ENCODE peak calls at places on chromosomes 3 and 15, in seven cellular contexts. One of them, this sample, is unnamed.
A peak's percentile ranks its signal among the peaks of the same experiment; 100 is the strongest.

GRCh38 chr3:118101891-118102290 is 932.8 kb downstream of the IGSF11 start:
- DNase-seq in choroid plexus epithelial cell: no peak
- DNase-seq in WTC11: no peak
- DNase-seq in AG09309: no peak
- DNase-seq in heart right ventricle: no peak
- DNase-seq in cardiac fibroblast: no peak
- DNase-seq in fibroblast of the aortic adventitia: no peak
- DNase-seq in this sample: no peak

GRCh38 chr3:132210476-132211346 is 106.5 kb upstream of the ACP3 start:
- DNase-seq in WTC11: peak; percentile 77
- DNase-seq in AG09309: no peak
- DNase-seq in fibroblast of the aortic adventitia: no peak
- DNase-seq in choroid plexus epithelial cell: peak; percentile 6
- DNase-seq in heart right ventricle: no peak
- DNase-seq in cardiac fibroblast: no peak
- DNase-seq in this sample: peak; percentile 6

GRCh38 chr3:134132961-134133360 is 103.2 kb upstream of the SLCO2A1 start:
- DNase-seq in cardiac fibroblast: peak; percentile 21
- DNase-seq in AG09309: no peak
- DNase-seq in WTC11: no peak
- DNase-seq in heart right ventricle: no peak
- DNase-seq in fibroblast of the aortic adventitia: no peak
- DNase-seq in choroid plexus epithelial cell: peak; percentile 72
- DNase-seq in this sample: no peak

GRCh38 chr15:49628379-49628778 is 7.5 kb downstream of the DTWD1 start:
- DNase-seq in AG09309: no peak
- DNase-seq in choroid plexus epithelial cell: no peak
- DNase-seq in fibroblast of the aortic adventitia: no peak
- DNase-seq in WTC11: no peak
- DNase-seq in cardiac fibroblast: no peak
- DNase-seq in heart right ventricle: no peak
- DNase-seq in this sample: no peak

GRCh38 chr3:60839242-60839641 is 412.0 kb downstream of the FHIT start:
- DNase-seq in fibroblast of the aortic adventitia: no peak
- DNase-seq in choroid plexus epithelial cell: peak; percentile 4
- DNase-seq in WTC11: no peak
- DNase-seq in cardiac fibroblast: no peak
- DNase-seq in heart right ventricle: no peak
- DNase-seq in AG09309: no peak
- DNase-seq in this sample: no peak

GRCh38 chr3:14566812-14567211 is 26.7 kb upstream of the GRIP2 start:
- DNase-seq in choroid plexus epithelial cell: no peak
- DNase-seq in WTC11: no peak
- DNase-seq in heart right ventricle: no peak
- DNase-seq in fibroblast of the aortic adventitia: no peak
- DNase-seq in cardiac fibroblast: no peak
- DNase-seq in AG09309: no peak
- DNase-seq in this sample: no peak

GRCh38 chr3:195906865-195907729 is 1.3 kb downstream of the TNK2 start:
- DNase-seq in fibroblast of the aortic adventitia: no peak
- DNase-seq in WTC11: no peak
- DNase-seq in heart right ventricle: no peak
- DNase-seq in AG09309: no peak
- DNase-seq in cardiac fibroblast: no peak
- DNase-seq in choroid plexus epithelial cell: no peak
- DNase-seq in this sample: no peak

GRCh38 chr3:20041197-20041780 is 1.0 kb downstream of the KAT2B start:
- DNase-seq in WTC11: peak; percentile 76
- DNase-seq in choroid plexus epithelial cell: peak; percentile 35
- DNase-seq in cardiac fibroblast: peak; percentile 73
- DNase-seq in heart right ventricle: peak; percentile 94
- DNase-seq in fibroblast of the aortic adventitia: peak; percentile 49
- DNase-seq in AG09309: no peak
- DNase-seq in this sample: peak; percentile 69

GRCh38 chr15:34644061-34644460 is 60.6 kb upstream of the GOLGA8B start:
- DNase-seq in heart right ventricle: no peak
- DNase-seq in WTC11: no peak
- DNase-seq in AG09309: peak; percentile 58
- DNase-seq in cardiac fibroblast: peak; percentile 52
- DNase-seq in choroid plexus epithelial cell: peak; percentile 99
- DNase-seq in fibroblast of the aortic adventitia: peak; percentile 56
- DNase-seq in this sample: no peak

GRCh38 chr3:127791221-127791913 is 30.9 kb downstream of the MGLL start:
- DNase-seq in AG09309: no peak
- DNase-seq in choroid plexus epithelial cell: peak; percentile 91
- DNase-seq in heart right ventricle: no peak
- DNase-seq in fibroblast of the aortic adventitia: peak; percentile 39
- DNase-seq in cardiac fibroblast: peak; percentile 47
- DNase-seq in WTC11: peak; percentile 49
- DNase-seq in this sample: no peak

GRCh38 chr3:71444028-71444860 is 139.3 kb downstream of the FOXP1 start:
- DNase-seq in choroid plexus epithelial cell: peak; percentile 81
- DNase-seq in fibroblast of the aortic adventitia: peak; percentile 43
- DNase-seq in cardiac fibroblast: peak; percentile 56
- DNase-seq in WTC11: no peak
- DNase-seq in heart right ventricle: peak; percentile 47
- DNase-seq in AG09309: no peak
- DNase-seq in this sample: no peak

GRCh38 chr3:138781012-138781470 is 53.7 kb downstream of the PIK3CB start:
- DNase-seq in AG09309: no peak
- DNase-seq in fibroblast of the aortic adventitia: no peak
- DNase-seq in WTC11: no peak
- DNase-seq in heart right ventricle: no peak
- DNase-seq in choroid plexus epithelial cell: no peak
- DNase-seq in cardiac fibroblast: no peak
- DNase-seq in this sample: no peak

GRCh38 chr15:69838951-69839350 is 258.8 kb downstream of the TLE3 start:
- DNase-seq in choroid plexus epithelial cell: no peak
- DNase-seq in heart right ventricle: no peak
- DNase-seq in fibroblast of the aortic adventitia: no peak
- DNase-seq in cardiac fibroblast: no peak
- DNase-seq in WTC11: no peak
- DNase-seq in AG09309: no peak
- DNase-seq in this sample: no peak

GRCh38 chr3:127805026-127805753 is 17.1 kb downstream of the MGLL start:
- DNase-seq in choroid plexus epithelial cell: peak; percentile 30
- DNase-seq in fibroblast of the aortic adventitia: peak; percentile 73
- DNase-seq in cardiac fibroblast: no peak
- DNase-seq in AG09309: no peak
- DNase-seq in WTC11: no peak
- DNase-seq in heart right ventricle: no peak
- DNase-seq in this sample: no peak

GRCh38 chr3:14598143-14598569 is 53.4 kb upstream of the CCDC174 start:
- DNase-seq in choroid plexus epithelial cell: peak; percentile 64
- DNase-seq in cardiac fibroblast: peak; percentile 48
- DNase-seq in AG09309: no peak
- DNase-seq in heart right ventricle: no peak
- DNase-seq in fibroblast of the aortic adventitia: peak; percentile 56
- DNase-seq in WTC11: peak; percentile 67
- DNase-seq in this sample: peak; percentile 61

GRCh38 chr15:62365795-62366442 is 200.8 kb upstream of the C2CD4B start:
- DNase-seq in choroid plexus epithelial cell: no peak
- DNase-seq in cardiac fibroblast: no peak
- DNase-seq in WTC11: no peak
- DNase-seq in fibroblast of the aortic adventitia: no peak
- DNase-seq in AG09309: no peak
- DNase-seq in heart right ventricle: no peak
- DNase-seq in this sample: no peak

GRCh38 chr3:141737108-141737507 is 990 bp upstream of the RNF7 start:
- DNase-seq in heart right ventricle: no peak
- DNase-seq in cardiac fibroblast: no peak
- DNase-seq in WTC11: no peak
- DNase-seq in fibroblast of the aortic adventitia: no peak
- DNase-seq in AG09309: no peak
- DNase-seq in choroid plexus epithelial cell: no peak
- DNase-seq in this sample: no peak

GRCh38 chr3:123667784-123668183 is 82.9 kb upstream of the HACD2 start:
- DNase-seq in AG09309: no peak
- DNase-seq in heart right ventricle: peak; percentile 73
- DNase-seq in choroid plexus epithelial cell: no peak
- DNase-seq in WTC11: no peak
- DNase-seq in cardiac fibroblast: peak; percentile 37
- DNase-seq in fibroblast of the aortic adventitia: peak; percentile 30
- DNase-seq in this sample: no peak

GRCh38 chr3:66412176-66412887 is 88.5 kb downstream of the LRIG1 start:
- DNase-seq in AG09309: no peak
- DNase-seq in WTC11: no peak
- DNase-seq in fibroblast of the aortic adventitia: no peak
- DNase-seq in choroid plexus epithelial cell: no peak
- DNase-seq in cardiac fibroblast: no peak
- DNase-seq in heart right ventricle: no peak
- DNase-seq in this sample: no peak

GRCh38 chr3:139122221-139122581 is 77.5 kb upstream of the PRR23C start:
- DNase-seq in choroid plexus epithelial cell: peak; percentile 49
- DNase-seq in heart right ventricle: no peak
- DNase-seq in fibroblast of the aortic adventitia: peak; percentile 47
- DNase-seq in cardiac fibroblast: peak; percentile 59
- DNase-seq in WTC11: no peak
- DNase-seq in AG09309: peak; percentile 39
- DNase-seq in this sample: no peak

GRCh38 chr3:165393458-165393857 is 197.3 kb upstream of the SLITRK3 start:
- DNase-seq in cardiac fibroblast: no peak
- DNase-seq in heart right ventricle: no peak
- DNase-seq in WTC11: no peak
- DNase-seq in choroid plexus epithelial cell: no peak
- DNase-seq in AG09309: no peak
- DNase-seq in fibroblast of the aortic adventitia: no peak
- DNase-seq in this sample: no peak

GRCh38 chr15:80918440-80918839 is 71.2 kb downstream of the MESD start:
- DNase-seq in heart right ventricle: no peak
- DNase-seq in fibroblast of the aortic adventitia: no peak
- DNase-seq in AG09309: no peak
- DNase-seq in cardiac fibroblast: no peak
- DNase-seq in choroid plexus epithelial cell: no peak
- DNase-seq in WTC11: no peak
- DNase-seq in this sample: no peak

GRCh38 chr15:80923668-80924067 is 66.0 kb downstream of the MESD start:
- DNase-seq in choroid plexus epithelial cell: no peak
- DNase-seq in heart right ventricle: no peak
- DNase-seq in fibroblast of the aortic adventitia: no peak
- DNase-seq in WTC11: no peak
- DNase-seq in cardiac fibroblast: no peak
- DNase-seq in AG09309: no peak
- DNase-seq in this sample: no peak

GRCh38 chr15:80921736-80922135 is 67.9 kb downstream of the MESD start:
- DNase-seq in WTC11: no peak
- DNase-seq in cardiac fibroblast: no peak
- DNase-seq in heart right ventricle: no peak
- DNase-seq in choroid plexus epithelial cell: no peak
- DNase-seq in AG09309: no peak
- DNase-seq in fibroblast of the aortic adventitia: no peak
- DNase-seq in this sample: no peak

GRCh38 chr15:80924278-80924677 is 65.3 kb downstream of the MESD start:
- DNase-seq in choroid plexus epithelial cell: no peak
- DNase-seq in fibroblast of the aortic adventitia: no peak
- DNase-seq in AG09309: no peak
- DNase-seq in heart right ventricle: no peak
- DNase-seq in WTC11: no peak
- DNase-seq in cardiac fibroblast: no peak
- DNase-seq in this sample: no peak

DNA sequence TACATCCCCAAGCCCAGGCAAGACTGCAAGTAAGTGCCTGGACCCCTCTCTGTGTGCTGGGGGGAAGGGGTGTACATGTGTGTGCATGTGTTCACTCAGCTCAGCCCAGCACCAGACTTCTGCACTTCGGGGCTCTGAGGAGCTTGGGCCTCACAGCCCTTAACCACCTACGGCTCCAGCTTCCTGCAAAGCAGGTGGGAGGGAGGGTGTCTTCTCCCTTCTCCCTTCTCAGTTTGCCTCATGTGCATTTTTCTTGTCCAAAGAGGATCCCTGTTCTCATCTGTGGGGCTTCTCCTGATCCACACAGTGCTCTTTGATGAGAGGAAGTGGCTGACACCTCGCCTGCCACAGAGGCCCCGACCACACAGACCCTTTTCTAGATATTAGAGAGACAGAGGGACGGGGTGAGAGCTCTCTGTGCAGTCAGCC is 69.3 kb downstream of the MESD start:
- DNase-seq in heart right ventricle: no peak
- DNase-seq in fibroblast of the aortic adventitia: no peak
- DNase-seq in WTC11: no peak
- DNase-seq in choroid plexus epithelial cell: no peak
- DNase-seq in AG09309: no peak
- DNase-seq in cardiac fibroblast: no peak
- DNase-seq in this sample: no peak
- TF ChIP-seq CTCF in heart right ventricle: no peak
- TF ChIP-seq CTCF in fibroblast of the aortic adventitia: no peak
- TF ChIP-seq CTCF in WTC11: no peak
- TF ChIP-seq CTCF in choroid plexus epithelial cell: no peak
- TF ChIP-seq CTCF in AG09309: no peak
- TF ChIP-seq CTCF in cardiac fibroblast: no peak
- TF ChIP-seq CTCF in this sample: no peak

GRCh38 chr3:100090669-100091005 is 23.7 kb downstream of the FILIP1L start:
- DNase-seq in WTC11: no peak
- DNase-seq in AG09309: no peak
- DNase-seq in fibroblast of the aortic adventitia: no peak
- DNase-seq in cardiac fibroblast: no peak
- DNase-seq in heart right ventricle: no peak
- DNase-seq in choroid plexus epithelial cell: no peak
- DNase-seq in this sample: no peak
- TF ChIP-seq CTCF in WTC11: no peak
- TF ChIP-seq CTCF in AG09309: no peak
- TF ChIP-seq CTCF in fibroblast of the aortic adventitia: no peak
- TF ChIP-seq CTCF in cardiac fibroblast: no peak
- TF ChIP-seq CTCF in heart right ventricle: no peak
- TF ChIP-seq CTCF in choroid plexus epithelial cell: no peak
- TF ChIP-seq CTCF in this sample: no peak

GRCh38 chr3:9890249-9891071 is at the start of gene JAGN1:
- DNase-seq in fibroblast of the aortic adventitia: peak; percentile 90
- DNase-seq in heart right ventricle: peak; percentile 92
- DNase-seq in choroid plexus epithelial cell: peak; percentile 92
- DNase-seq in WTC11: peak; percentile 87
- DNase-seq in cardiac fibroblast: peak; percentile 93
- DNase-seq in AG09309: peak; percentile 46
- DNase-seq in this sample: peak; percentile 88
- TF ChIP-seq CTCF in fibroblast of the aortic adventitia: no peak
- TF ChIP-seq CTCF in heart right ventricle: no peak
- TF ChIP-seq CTCF in choroid plexus epithelial cell: no peak
- TF ChIP-seq CTCF in WTC11: no peak
- TF ChIP-seq CTCF in cardiac fibroblast: no peak
- TF ChIP-seq CTCF in AG09309: no peak
- TF ChIP-seq CTCF in this sample: peak; percentile 19

GRCh38 chr15:88700716-88701115 is 61.9 kb downstream of the ISG20 start:
- DNase-seq in AG09309: no peak
- DNase-seq in heart right ventricle: no peak
- DNase-seq in fibroblast of the aortic adventitia: no peak
- DNase-seq in cardiac fibroblast: no peak
- DNase-seq in choroid plexus epithelial cell: no peak
- DNase-seq in WTC11: no peak
- DNase-seq in this sample: no peak
- TF ChIP-seq CTCF in AG09309: no peak
- TF ChIP-seq CTCF in heart right ventricle: no peak
- TF ChIP-seq CTCF in fibroblast of the aortic adventitia: no peak
- TF ChIP-seq CTCF in cardiac fibroblast: no peak
- TF ChIP-seq CTCF in choroid plexus epithelial cell: no peak
- TF ChIP-seq CTCF in WTC11: no peak
- TF ChIP-seq CTCF in this sample: no peak

This sample was measured in neural crest cell.